ENCODE peak calls at places on chromosomes 3 and 15, in ten cellular contexts. D is BE2C; Z is Karpas-422; J is heart left ventricle; H is GM23338; F is psoas muscle; W is astrocyte; B is pancreas; Q is naive thymus-derived CD4-positive, alpha-beta T cell; R is suprapubic skin. V is an unnamed sample.

GRCh38 chr15:71337197-71337845 is 222.1 kb downstream of the THSD4 start:
- DNase-seq in D (no peak), Z (no peak), J (no peak), H (peak; percentile 71), F (no peak), W (peak; percentile 53), B (no peak), Q (no peak), R (no peak), V (no peak)

GRCh38 chr15:76398702-76399101 is 62.1 kb downstream of the ISL2 start:
- DNase-seq in D (no peak), Z (no peak), J (no peak), H (no peak), F (no peak), W (no peak), B (no peak), Q (no peak), R (no peak), V (no peak)

GRCh38 chr3:186128158-186128557 is 19.3 kb upstream of the ETV5 start:
- DNase-seq in D (no peak), Z (no peak), J (no peak), H (peak; percentile 66), F (no peak), W (no peak), B (no peak), Q (no peak), R (no peak), V (no peak)

GRCh38 chr15:85318048-85318731 is 62.2 kb upstream of the AKAP13 start:
- DNase-seq in D (no peak), Z (peak; percentile 60), J (no peak), H (no peak), F (no peak), W (peak; percentile 90), B (no peak), Q (no peak), R (no peak), V (no peak)

GRCh38 chr3:196763179-196763578 is 23.5 kb downstream of the PAK2 start:
- DNase-seq in D (no peak), Z (no peak), J (no peak), H (no peak), F (no peak), W (no peak), B (no peak), Q (no peak), R (no peak), V (no peak)

GRCh38 chr3:134087046-134087974 is 57.6 kb upstream of the SLCO2A1 start:
- DNase-seq in D (no peak), Z (no peak), J (no peak), H (no peak), F (no peak), W (peak; percentile 20), B (no peak), Q (no peak), R (no peak), V (no peak)

GRCh38 chr3:167837430-167837829 is 101.9 kb downstream of the SERPINI1 start:
- DNase-seq in D (no peak), Z (no peak), J (no peak), H (no peak), F (no peak), W (no peak), B (no peak), Q (no peak), R (no peak), V (no peak)

GRCh38 chr3:132064114-132064513 is 29.3 kb upstream of the CPNE4 start:
- DNase-seq in D (no peak), Z (no peak), J (no peak), H (peak; percentile 84), F (no peak), W (no peak), B (no peak), Q (no peak), R (no peak), V (no peak)

DNA sequence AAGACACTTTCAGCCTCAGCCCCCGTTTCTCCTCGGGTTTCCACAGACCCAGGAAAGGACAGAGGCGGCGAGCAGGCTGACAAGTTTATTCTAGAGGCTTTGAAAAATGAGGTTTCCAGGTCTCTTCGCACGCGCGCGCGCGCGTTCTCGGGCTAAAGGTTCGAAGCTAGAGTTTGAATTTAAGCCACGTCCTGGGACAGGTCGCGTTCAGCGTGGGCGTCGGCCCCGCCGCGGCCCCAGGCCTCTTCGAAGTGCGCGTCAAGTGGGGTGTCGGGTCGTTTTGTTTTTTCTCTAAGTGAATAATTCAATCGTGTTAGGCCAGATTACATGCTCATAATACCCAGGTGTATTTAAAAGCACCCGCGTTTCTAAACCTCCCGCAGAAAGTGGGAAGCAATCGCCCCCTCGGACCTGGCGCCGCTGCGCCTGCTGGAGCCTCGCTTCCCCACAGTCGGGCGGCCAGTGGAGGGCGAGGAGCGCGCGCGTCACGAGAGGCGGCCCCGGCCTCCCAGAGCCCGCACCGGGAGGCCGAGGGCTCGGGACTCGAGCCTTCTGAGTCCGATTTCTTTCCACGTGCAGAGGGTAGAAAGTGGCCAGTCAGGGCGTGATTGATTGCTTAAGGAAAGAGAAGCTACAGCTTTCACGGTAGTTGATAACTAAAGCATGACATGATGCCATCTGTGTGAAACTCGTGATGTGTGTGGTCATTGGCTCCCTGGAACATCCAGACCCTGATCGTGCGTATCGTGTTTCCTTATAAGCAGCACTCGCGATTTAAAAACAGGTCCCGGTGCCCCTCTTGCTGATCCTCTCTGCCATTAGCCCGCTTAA is 15.8 kb upstream of the SOX2 start:
- DNase-seq in D (no peak), Z (no peak), J (no peak), H (no peak), F (no peak), W (peak; percentile 31), B (peak; percentile 63), Q (no peak), R (no peak), V (no peak)
- H3K4me3 ChIP-seq in D (no peak overlapping the region), Z (no peak overlapping the region), J (peak overlapping the region; percentile 43), H (peak overlapping the region; percentile 72), F (peak overlapping the region; percentile 64), W (peak overlapping the region; percentile 58), B (peak overlapping the region; percentile 6), Q (no peak overlapping the region), R (peak overlapping the region; percentile 58), V (peak overlapping the region; percentile 6)

GRCh38 chr3:113234028-113234427 is 22.7 kb downstream of the BOC start:
- DNase-seq in D (no peak), Z (no peak), J (no peak), H (no peak), F (no peak), W (no peak), B (no peak), Q (no peak), R (no peak), V (no peak)
- H3K36me3 ChIP-seq in D (no peaks in the 10 kb centered on the region), Z (no peaks in the 10 kb centered on the region), J (no peaks in the 10 kb centered on the region), H (no peaks in the 10 kb centered on the region), F (no peaks in the 10 kb centered on the region), W (no peaks in the 10 kb centered on the region), B (no peaks in the 10 kb centered on the region), Q (no peaks in the 10 kb centered on the region), R (peaks cover 7% of the 10 kb centered on the region), V (no peaks in the 10 kb centered on the region)

GRCh38 chr3:46933261-46933660 is 43.3 kb downstream of the CCDC12 start:
- DNase-seq in D (no peak), Z (peak; percentile 85), J (no peak), H (no peak), F (no peak), W (no peak), B (no peak), Q (no peak), R (no peak), V (no peak)

GRCh38 chr3:46930176-46930944 is 46.2 kb downstream of the CCDC12 start:
- DNase-seq in D (no peak), Z (peak; percentile 72), J (no peak), H (no peak), F (no peak), W (no peak), B (no peak), Q (no peak), R (no peak), V (no peak)

GRCh38 chr3:46930945-46931403 is 45.6 kb downstream of the CCDC12 start:
- DNase-seq in D (no peak), Z (no peak), J (no peak), H (no peak), F (no peak), W (no peak), B (peak; percentile 54), Q (no peak), R (no peak), V (no peak)

GRCh38 chr3:46932455-46933225 is 43.9 kb downstream of the CCDC12 start:
- DNase-seq in D (no peak), Z (peak; percentile 77), J (no peak), H (no peak), F (no peak), W (no peak), B (no peak), Q (no peak), R (no peak), V (no peak)

DNA sequence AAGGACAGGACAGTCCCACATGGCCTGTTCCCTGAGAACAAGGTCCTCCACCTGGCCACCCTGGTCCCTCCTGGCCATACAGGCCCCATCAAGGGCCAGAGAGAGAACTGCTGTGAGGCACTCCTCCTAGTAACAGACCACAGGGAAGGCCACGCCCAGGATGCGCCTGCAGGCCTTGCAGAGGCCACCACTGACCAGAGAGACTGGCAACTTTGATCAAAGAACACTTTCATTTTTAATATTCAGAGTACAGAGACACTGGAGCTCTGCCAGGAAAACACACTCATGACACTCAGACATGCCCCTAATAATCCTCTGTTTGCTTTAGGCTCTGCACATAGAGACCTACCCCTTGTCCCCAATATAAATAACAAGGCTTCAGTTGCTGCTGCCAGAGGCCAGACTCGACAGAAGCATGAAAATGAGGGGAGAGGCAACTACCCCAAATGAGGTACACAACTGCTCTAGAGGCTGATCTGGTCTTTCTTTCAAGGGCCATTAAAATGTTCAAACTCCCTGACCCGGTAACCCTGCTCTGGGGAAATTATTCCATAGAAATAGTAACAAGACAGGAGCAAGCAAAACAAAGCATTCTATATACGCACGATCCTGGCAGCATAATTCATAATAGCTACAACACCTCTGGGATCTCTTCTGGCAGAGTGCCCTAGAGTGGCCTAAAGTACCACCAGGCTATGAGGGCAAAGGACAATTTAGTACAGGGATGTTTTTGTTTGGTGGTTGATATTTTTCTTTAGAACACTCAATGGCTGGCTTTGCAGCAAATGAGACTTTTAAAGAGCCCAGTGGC is 44.7 kb downstream of the CCDC12 start:
- DNase-seq in D (peak; percentile 33), Z (no peak), J (peak; percentile 86), H (no peak), F (peak; percentile 54), W (no peak), B (peak; percentile 61), Q (no peak), R (no peak), V (no peak)
- H3K4me1 ChIP-seq in D (peaks cover 31% of the 10 kb centered on the region), Z (peaks cover 100% of the 10 kb centered on the region), J (peaks cover 99% of the 10 kb centered on the region), H (peaks cover 12% of the 10 kb centered on the region), F (peaks cover 99% of the 10 kb centered on the region), W (peaks cover 49% of the 10 kb centered on the region), B (peaks cover 88% of the 10 kb centered on the region), Q (peaks cover 29% of the 10 kb centered on the region), R (peaks cover 94% of the 10 kb centered on the region), V (no peaks in the 10 kb centered on the region)

GRCh38 chr3:23217872-23218554 is 14.9 kb downstream of the UBE2E2 start:
- DNase-seq in D (no peak), Z (no peak), J (no peak), H (no peak), F (no peak), W (peak; percentile 31), B (no peak), Q (no peak), R (no peak), V (no peak)

GRCh38 chr3:23219117-23219516 is 16.0 kb downstream of the UBE2E2 start:
- DNase-seq in D (no peak), Z (no peak), J (no peak), H (no peak), F (no peak), W (peak; percentile 59), B (no peak), Q (no peak), R (no peak), V (no peak)

GRCh38 chr3:23219552-23219951 is 16.4 kb downstream of the UBE2E2 start:
- DNase-seq in D (no peak), Z (no peak), J (no peak), H (no peak), F (no peak), W (no peak), B (no peak), Q (no peak), R (no peak), V (no peak)

GRCh38 chr3:23221136-23221535 is 18.0 kb downstream of the UBE2E2 start:
- DNase-seq in D (no peak), Z (no peak), J (no peak), H (no peak), F (no peak), W (no peak), B (no peak), Q (no peak), R (no peak), V (no peak)
- H3K4me3 ChIP-seq in D (no peak overlapping the region), Z (no peak overlapping the region), J (peak overlapping the region; percentile 7), H (no peak overlapping the region), F (no peak overlapping the region), W (no peak overlapping the region), B (no peak overlapping the region), Q (no peak overlapping the region), R (no peak overlapping the region), V (no peak overlapping the region)